ENCODE peak calls at places on chromosomes 12 and 14, in four cellular contexts. G is non-pigmented ciliary epithelial cell, Y is HEK293T, Q is HT1080. Z is an unnamed sample.

GRCh38 chr12:32002848-32003493 is 43.8 kb downstream of the RESF1 start:
- DNase-seq in G (no peak), Y (no peak), Q (no peak), Z (no peak)

GRCh38 chr14:106507354-106507753 is 981.0 kb downstream of the TMEM121 start:
- DNase-seq in G (no peak), Y (no peak), Q (no peak), Z (no peak)

GRCh38 chr14:89265229-89265628 is 151.8 kb downstream of the FOXN3 start:
- DNase-seq in G (no peak), Y (no peak), Q (no peak), Z (no peak)

GRCh38 chr12:52285851-52286530 is 5.3 kb downstream of the KRT81 start:
- DNase-seq in G (no peak), Y (no peak), Q (no peak), Z (no peak)

GRCh38 chr14:34619399-34619920 is 10.5 kb downstream of the SNX6 start:
- DNase-seq in G (no peak), Y (no peak), Q (no peak), Z (no peak)

GRCh38 chr12:645563-646071 is 17.6 kb downstream of the NINJ2 start:
- DNase-seq in G (no peak), Y (no peak), Q (peak; percentile 31), Z (no peak)

GRCh38 chr14:74141703-74142102 is 56.9 kb downstream of the LIN52 start:
- DNase-seq in G (no peak), Y (no peak), Q (no peak), Z (peak; percentile 83)

GRCh38 chr14:27056586-27056985 is 458.8 kb upstream of the NOVA1 start:
- DNase-seq in G (no peak), Y (no peak), Q (no peak), Z (no peak)

GRCh38 chr14:95496111-95496681 is 20.3 kb downstream of the SYNE3 start:
- DNase-seq in G (no peak), Y (no peak), Q (peak; percentile 10), Z (no peak)